ENCODE peak calls at places on chromosomes 7 and 10, in nine cellular contexts. H is stimulated activated CD8-positive, alpha-beta memory T cell treated with anti-CD3 and anti-CD28 coated beads, Interleukin-4, amount 100 ng/mL, for 1 hour; J is memory B cell; Q is NCI-H774; Y is stromal cell of bone marrow; T is AG08395; W is iPS-NIHi11; C is mammary epithelial cell; L is lower leg skin. U is an unnamed sample.

GRCh38 chr10:1708746-1709145 is 28.6 kb downstream of the ADARB2 start:
- DNase-seq in Y (no peak), W (no peak), T (no peak), L (no peak), H (no peak), C (no peak), J (no peak), Q (no peak), U (no peak)

GRCh38 chr7:69677905-69678793 is 79.9 kb downstream of the AUTS2 start:
- DNase-seq in L (no peak), W (no peak), Q (no peak), Y (no peak), H (no peak), J (no peak), T (no peak), C (no peak), U (no peak)

GRCh38 chr10:58576736-58577366 is 64.2 kb downstream of the BICC1 start:
- DNase-seq in Y (no peak), J (no peak), L (no peak), Q (no peak), W (no peak), T (no peak), H (no peak), C (no peak), U (no peak)

GRCh38 chr7:99024066-99024465 is 119.8 kb downstream of the SMURF1 start:
- DNase-seq in J (no peak), C (no peak), W (no peak), H (no peak), Q (no peak), L (no peak), Y (peak), T (peak), U (no peak)

GRCh38 chr10:21724020-21724589 is 190.1 kb downstream of the MLLT10 start:
- DNase-seq in T (no peak), L (no peak), J (no peak), C (no peak), H (no peak), W (no peak), Y (no peak), Q (no peak), U (no peak)

GRCh38 chr10:35270100-35270499 is 66.2 kb upstream of the CCNY start:
- DNase-seq in H (no peak), Q (no peak), J (no peak), Y (no peak), W (no peak), T (no peak), C (no peak), L (no peak), U (no peak)

GRCh38 chr10:98433881-98434732 is 12.6 kb downstream of the HPS1 start:
- DNase-seq in L (no peak), H (no peak), J (no peak), Q (no peak), T (no peak), Y (no peak), C (peak), W (no peak), U (no peak)

GRCh38 chr10:34641913-34642558 is 173.1 kb downstream of the PARD3 start:
- DNase-seq in Y (no peak), W (no peak), H (no peak), L (no peak), C (no peak), J (no peak), T (no peak), Q (no peak), U (no peak)

GRCh38 chr7:110386914-110387313 is 704.0 kb upstream of the LRRN3 start:
- DNase-seq in Q (no peak), J (no peak), T (no peak), L (no peak), Y (no peak), C (peak), H (no peak), W (peak), U (no peak)

GRCh38 chr10:103232772-103233488 is 12.8 kb upstream of the RPEL1 start:
- DNase-seq in L (no peak), Y (peak), W (no peak), H (no peak), T (no peak), J (no peak), C (peak), Q (no peak), U (no peak)

GRCh38 chr7:137878333-137878961 is 31.7 kb upstream of the DGKI start:
- DNase-seq in T (no peak), Y (no peak), J (no peak), C (no peak), L (no peak), H (no peak), Q (no peak), W (no peak), U (no peak)

GRCh38 chr7:102830206-102830605 is 81.4 kb downstream of the FAM185A start:
- DNase-seq in H (no peak), L (no peak), J (no peak), Y (no peak), W (no peak), Q (no peak), T (peak), C (no peak), U (no peak)

GRCh38 chr7:78057571-78057970 is 259.0 kb downstream of the PHTF2 start:
- DNase-seq in H (no peak), Q (no peak), W (no peak), T (no peak), C (no peak), L (no peak), J (no peak), Y (no peak), U (no peak)

GRCh38 chr10:119531067-119531466 is 11.5 kb downstream of the RGS10 start:
- DNase-seq in W (no peak), Y (no peak), T (no peak), J (no peak), C (no peak), H (no peak), L (no peak), Q (no peak), U (no peak)

GRCh38 chr10:125661942-125662515 is 20.9 kb downstream of the TEX36 start:
- DNase-seq in W (peak), C (peak), J (no peak), L (peak), H (no peak), Y (peak), Q (no peak), T (peak), U (no peak)

GRCh38 chr7:4906682-4907081 is 23.2 kb upstream of the RADIL start:
- DNase-seq in Y (no peak), L (no peak), W (no peak), H (no peak), Q (no peak), T (no peak), C (no peak), J (no peak), U (no peak)

GRCh38 chr10:119575998-119576397 is 20.8 kb downstream of the TIAL1 start:
- DNase-seq in W (no peak), J (no peak), C (no peak), Y (no peak), L (no peak), Q (no peak), T (no peak), H (no peak), U (no peak)

GRCh38 chr10:87775766-87776165 is 42.3 kb downstream of the ATAD1 start:
- DNase-seq in T (peak), J (no peak), W (no peak), Y (peak), H (no peak), Q (no peak), C (peak), L (no peak), U (no peak)

GRCh38 chr10:84567133-84567532 is 238.7 kb downstream of the CCSER2 start:
- DNase-seq in J (no peak), H (no peak), Q (no peak), L (no peak), Y (no peak), W (no peak), C (no peak), T (no peak), U (no peak)

GRCh38 chr7:2886391-2886790 is 42.3 kb upstream of the GNA12 start:
- DNase-seq in T (no peak), C (no peak), Y (no peak), J (no peak), W (no peak), L (no peak), Q (no peak), H (no peak), U (no peak)

GRCh38 chr7:98357751-98358161 is 43.1 kb downstream of the BAIAP2L1 start:
- DNase-seq in J (no peak), C (no peak), Y (peak), Q (no peak), H (no peak), L (no peak), T (no peak), W (no peak), U (no peak)

GRCh38 chr7:25662881-25663588 is 434.7 kb upstream of the NPVF start:
- DNase-seq in J (no peak), L (no peak), H (no peak), Y (no peak), W (no peak), Q (no peak), T (no peak), C (no peak), U (no peak)

GRCh38 chr10:92421550-92421949 is 130.6 kb downstream of the MARCHF5 start:
- DNase-seq in H (no peak), Q (no peak), Y (no peak), C (no peak), W (no peak), L (no peak), J (no peak), T (no peak), U (no peak)

GRCh38 chr10:110226555-110226925 is 19.1 kb downstream of the MXI1 start:
- DNase-seq in C (peak), L (peak), T (peak), Q (peak), W (peak), J (peak), H (peak), Y (peak), U (peak)

GRCh38 chr7:44978511-44979366 is at the start of gene MYO1G:
- DNase-seq in H (peak), L (no peak), Y (no peak), Q (no peak), J (peak), W (no peak), C (no peak), T (no peak), U (peak)

GRCh38 chr10:43234471-43235041 is 32.3 kb downstream of the RASGEF1A start:
- DNase-seq in C (no peak), Y (no peak), Q (no peak), L (no peak), W (no peak), J (no peak), H (no peak), T (no peak), U (no peak)

GRCh38 chr7:140659727-140660396 is 12.9 kb upstream of the ADCK2 start:
- DNase-seq in C (no peak), Y (no peak), L (no peak), H (no peak), Q (no peak), W (no peak), T (no peak), J (no peak), U (no peak)

GRCh38 chr7:135879238-135879637 is 97.9 kb downstream of the MTPN start:
- DNase-seq in Y (no peak), C (peak), L (no peak), Q (no peak), H (no peak), W (no peak), T (peak), J (no peak), U (no peak)

GRCh38 chr10:5576780-5577472 is 52.2 kb downstream of the CALML3 start:
- DNase-seq in J (no peak), L (no peak), Q (no peak), W (no peak), C (no peak), T (no peak), Y (no peak), H (no peak), U (no peak)

GRCh38 chr10:120735315-120735714 is 115.8 kb upstream of the WDR11 start:
- DNase-seq in Y (no peak), Q (no peak), H (no peak), T (no peak), C (no peak), W (no peak), J (no peak), L (no peak), U (no peak)

GRCh38 chr10:71355886-71356285 is 36.8 kb downstream of the SLC29A3 start:
- DNase-seq in L (no peak), J (no peak), T (no peak), Q (no peak), Y (no peak), H (no peak), W (no peak), C (no peak), U (no peak)

GRCh38 chr10:124057580-124057979 is 35.8 kb downstream of the CHST15 start:
- DNase-seq in W (no peak), Q (no peak), J (no peak), Y (no peak), H (no peak), C (no peak), T (no peak), L (no peak), U (no peak)

GRCh38 chr7:139902436-139903102 is 73.5 kb downstream of the TBXAS1 start:
- DNase-seq in W (no peak), Y (no peak), J (no peak), H (no peak), L (no peak), Q (no peak), T (no peak), C (no peak), U (no peak)

GRCh38 chr7:92456241-92456640 is 9.0 kb downstream of the GATAD1 start:
- DNase-seq in H (no peak), J (no peak), Y (no peak), C (no peak), T (no peak), L (no peak), Q (no peak), W (no peak), U (no peak)

GRCh38 chr7:93194368-93194767 is 31.9 kb downstream of the HEPACAM2 start:
- DNase-seq in H (no peak), Q (no peak), C (peak), W (no peak), T (peak), L (no peak), Y (peak), J (no peak), U (no peak)

GRCh38 chr10:88041243-88042161 is 178.1 kb downstream of the PTEN start:
- DNase-seq in Y (peak), J (no peak), C (no peak), T (peak), L (no peak), H (no peak), Q (no peak), W (no peak), U (no peak)

GRCh38 chr10:32142646-32143045 is 86.4 kb upstream of the KIF5B start:
- DNase-seq in H (no peak), Y (peak), Q (no peak), C (peak), L (no peak), T (peak), J (no peak), W (no peak), U (no peak)

GRCh38 chr10:124092270-124093075 is 925 bp downstream of the CHST15 start:
- DNase-seq in Q (no peak), J (peak), T (peak), C (peak), L (no peak), W (peak), H (no peak), Y (no peak), U (no peak)

GRCh38 chr7:17523813-17524741 is 225.6 kb downstream of the AHR start:
- DNase-seq in T (no peak), H (no peak), J (no peak), Y (no peak), L (peak), C (peak), W (no peak), Q (peak), U (peak)

U was measured in HL-60.